ENCODE peak calls at places on chromosomes 16 and 17, in nine cellular contexts. A is IMR-90; F is adrenal gland; D is colonic mucosa; I is aorta; N is neural progenitor cell; K is cardiac muscle cell; O is heart left ventricle; X is CD8-positive, alpha-beta memory T cell. H is an unnamed sample.

GRCh38 chr17:8662076-8662831 is 31.7 kb upstream of the MYH10 start:
- DNase-seq in A (no peak), F (no peak), D (no peak), I (no peak), N (no peak), K (no peak), O (no peak), X (no peak), H (no peak)

GRCh38 chr16:81625544-81626152 is 153.4 kb upstream of the PLCG2 start:
- DNase-seq in A (peak; percentile 43), F (peak; percentile 97), D (peak; percentile 38), I (peak; percentile 83), N (no peak), K (no peak), O (peak; percentile 63), X (no peak), H (no peak)

GRCh38 chr17:75182319-75182568 is 515 bp downstream of the SUMO2 start:
- DNase-seq in A (no peak), F (peak; percentile 23), D (no peak), I (no peak), N (no peak), K (no peak), O (no peak), X (no peak), H (no peak)

GRCh38 chr17:992933-993332 is 4.0 kb upstream of the TIMM22 start:
- DNase-seq in A (peak; percentile 26), F (no peak), D (no peak), I (no peak), N (no peak), K (no peak), O (no peak), X (no peak), H (no peak)

GRCh38 chr17:2087597-2088211 is 32.8 kb downstream of the HIC1 start:
- DNase-seq in A (peak; percentile 12), F (peak; percentile 67), D (peak; percentile 45), I (peak; percentile 84), N (no peak), K (no peak), O (peak; percentile 59), X (no peak), H (no peak)

GRCh38 chr17:64063766-64064224 is 43.4 kb upstream of the ICAM2 start:
- DNase-seq in A (peak; percentile 27), F (peak; percentile 73), D (peak; percentile 74), I (no peak), N (peak; percentile 78), K (peak; percentile 79), O (peak; percentile 45), X (peak; percentile 27), H (peak; percentile 65)

GRCh38 chr17:34242553-34242952 is 12.5 kb upstream of the CCL2 start:
- DNase-seq in A (no peak), F (no peak), D (no peak), I (no peak), N (no peak), K (no peak), O (no peak), X (no peak), H (no peak)

GRCh38 chr17:30278032-30278431 is 13.7 kb downstream of the BLMH start:
- DNase-seq in A (peak; percentile 69), F (peak; percentile 46), D (no peak), I (no peak), N (peak; percentile 61), K (peak; percentile 62), O (no peak), X (no peak), H (peak; percentile 31)

GRCh38 chr16:60945225-60945624 is 1091.0 kb downstream of the CDH8 start:
- DNase-seq in A (no peak), F (no peak), D (no peak), I (no peak), N (peak; percentile 79), K (peak; percentile 81), O (no peak), X (no peak), H (no peak)

GRCh38 chr16:55466209-55466608 is 12.8 kb upstream of the MMP2 start:
- DNase-seq in A (no peak), F (no peak), D (no peak), I (no peak), N (no peak), K (no peak), O (no peak), X (no peak), H (no peak)

GRCh38 chr16:50156590-50156989 is 3.5 kb downstream of the TENT4B start:
- DNase-seq in A (no peak), F (no peak), D (no peak), I (no peak), N (no peak), K (no peak), O (no peak), X (no peak), H (no peak)

GRCh38 chr16:50160495-50161164 is 7.5 kb downstream of the TENT4B start:
- DNase-seq in A (peak; percentile 41), F (no peak), D (no peak), I (no peak), N (no peak), K (no peak), O (no peak), X (no peak), H (no peak)

GRCh38 chr16:50165473-50165872 is 12.4 kb downstream of the TENT4B start:
- DNase-seq in A (no peak), F (no peak), D (peak; percentile 36), I (no peak), N (no peak), K (no peak), O (no peak), X (no peak), H (no peak)

GRCh38 chr16:50166511-50167500 is 13.7 kb downstream of the TENT4B start:
- DNase-seq in A (no peak), F (no peak), D (peak; percentile 16), I (no peak), N (no peak), K (no peak), O (no peak), X (no peak), H (no peak)

GRCh38 chr16:50161950-50162349 is 8.8 kb downstream of the TENT4B start:
- DNase-seq in A (no peak), F (no peak), D (no peak), I (no peak), N (no peak), K (no peak), O (no peak), X (no peak), H (no peak)
- H3K4me1 ChIP-seq in A (peaks cover 6% of the 10 kb centered on the region), F (peaks cover 43% of the 10 kb centered on the region), D (peaks cover 4% of the 10 kb centered on the region), I (peaks cover 3% of the 10 kb centered on the region), N (no peaks in the 10 kb centered on the region), K (peaks cover 5% of the 10 kb centered on the region), O (no peaks in the 10 kb centered on the region), X (peaks cover 62% of the 10 kb centered on the region), H (peaks cover 4% of the 10 kb centered on the region)

DNA sequence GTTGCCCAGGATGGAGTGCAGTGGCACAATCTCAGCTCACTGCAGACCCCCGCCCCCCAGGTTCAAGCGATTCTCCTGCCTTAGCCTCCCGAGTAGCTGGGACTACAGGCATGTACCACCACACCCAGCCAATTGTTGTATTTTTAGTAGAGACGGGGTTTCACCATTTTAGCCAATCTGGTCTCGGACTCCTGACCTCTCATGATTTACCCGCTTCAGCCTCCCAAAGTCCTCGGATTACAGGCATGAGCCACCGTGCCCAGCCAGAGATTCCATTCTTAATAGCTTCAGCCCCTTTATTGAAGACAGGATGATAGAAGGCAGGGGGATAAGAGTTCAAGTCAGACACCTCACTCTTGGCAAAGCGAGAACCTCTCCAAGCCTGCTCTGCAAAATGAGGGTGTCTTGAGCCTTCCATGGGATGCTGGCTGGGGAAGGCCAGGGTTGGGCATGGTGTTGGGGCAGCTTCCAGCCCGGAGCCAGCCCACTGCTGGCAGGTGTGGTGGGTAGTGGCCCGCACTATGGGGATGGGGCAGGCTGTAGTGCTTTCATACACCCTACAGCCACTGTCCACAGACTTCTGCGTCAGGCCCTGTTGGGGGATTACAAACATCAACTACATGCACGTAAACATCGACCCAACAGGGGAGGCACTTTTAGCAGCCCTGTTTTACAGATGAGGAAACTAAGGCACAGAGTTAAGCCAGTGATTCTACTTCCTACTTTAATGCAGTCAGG is 3.5 kb downstream of the CARHSP1 start:
- DNase-seq in A (no peak), F (no peak), D (no peak), I (no peak), N (no peak), K (no peak), O (no peak), X (no peak), H (no peak)
- H3K4me1 ChIP-seq in A (peaks cover 28% of the 10 kb centered on the region), F (peaks cover 67% of the 10 kb centered on the region), D (peaks cover 25% of the 10 kb centered on the region), I (no peaks in the 10 kb centered on the region), N (peaks cover 41% of the 10 kb centered on the region), K (peaks cover 28% of the 10 kb centered on the region), O (peaks cover 53% of the 10 kb centered on the region), X (peaks cover 25% of the 10 kb centered on the region), H (peaks cover 18% of the 10 kb centered on the region)

GRCh38 chr17:45306623-45307022 is 10.2 kb downstream of the MAP3K14 start:
- DNase-seq in A (no peak), F (no peak), D (no peak), I (no peak), N (no peak), K (no peak), O (no peak), X (no peak), H (no peak)
- H3K4me1 ChIP-seq in A (peaks cover 33% of the 10 kb centered on the region), F (peaks cover 74% of the 10 kb centered on the region), D (peaks cover 42% of the 10 kb centered on the region), I (peaks cover 13% of the 10 kb centered on the region), N (peaks cover 4% of the 10 kb centered on the region), K (peaks cover 8% of the 10 kb centered on the region), O (peaks cover 55% of the 10 kb centered on the region), X (peaks cover 65% of the 10 kb centered on the region), H (peaks cover 14% of the 10 kb centered on the region)

GRCh38 chr17:80365001-80365965 is 49.7 kb upstream of the ENDOV start:
- DNase-seq in A (no peak), F (no peak), D (no peak), I (peak; percentile 45), N (no peak), K (no peak), O (no peak), X (no peak), H (no peak)
- H3K4me1 ChIP-seq in A (no peaks in the 10 kb centered on the region), F (no peaks in the 10 kb centered on the region), D (no peaks in the 10 kb centered on the region), I (no peaks in the 10 kb centered on the region), N (no peaks in the 10 kb centered on the region), K (no peaks in the 10 kb centered on the region), O (no peaks in the 10 kb centered on the region), X (no peaks in the 10 kb centered on the region), H (no peaks in the 10 kb centered on the region)

GRCh38 chr16:2088192-2088631 is 40.4 kb downstream of the TSC2 start:
- DNase-seq in A (no peak), F (no peak), D (no peak), I (no peak), N (no peak), K (no peak), O (no peak), X (no peak), H (no peak)

GRCh38 chr16:2086136-2086742 is 38.5 kb downstream of the TSC2 start:
- DNase-seq in A (no peak), F (no peak), D (no peak), I (no peak), N (no peak), K (no peak), O (no peak), X (no peak), H (no peak)

GRCh38 chr16:2085669-2086068 is 37.9 kb downstream of the TSC2 start:
- DNase-seq in A (no peak), F (no peak), D (no peak), I (no peak), N (no peak), K (no peak), O (no peak), X (no peak), H (peak; percentile 70)

GRCh38 chr16:2087426-2088191 is 39.8 kb downstream of the TSC2 start:
- DNase-seq in A (no peak), F (no peak), D (peak; percentile 42), I (no peak), N (no peak), K (no peak), O (no peak), X (no peak), H (no peak)

GRCh38 chr16:2086812-2087425 is 39.1 kb downstream of the TSC2 start:
- DNase-seq in A (no peak), F (no peak), D (no peak), I (no peak), N (no peak), K (no peak), O (no peak), X (no peak), H (no peak)
- H3K4me1 ChIP-seq in A (peaks cover 3% of the 10 kb centered on the region), F (peaks cover 25% of the 10 kb centered on the region), D (no peaks in the 10 kb centered on the region), I (no peaks in the 10 kb centered on the region), N (peaks cover 6% of the 10 kb centered on the region), K (peaks cover 5% of the 10 kb centered on the region), O (peaks cover 7% of the 10 kb centered on the region), X (no peaks in the 10 kb centered on the region), H (peaks cover 8% of the 10 kb centered on the region)